ENCODE peak calls at places on chromosomes 2 and 18, in six cellular contexts. I is GM12878, B is WTC11, P is K562, W is GM23338, E is HepG2. L is an unnamed sample.

GRCh38 chr2:134705861-134706586 is 12.8 kb downstream of the TMEM163 start:
- DNase-seq in I (no peak), B (peak; percentile 54), P (no peak), W (peak; percentile 62), E (no peak), L (peak; percentile 63)

GRCh38 chr18:77110936-77111335 is 21.6 kb downstream of the MBP start:
- DNase-seq in I (no peak), B (no peak), P (no peak), W (no peak), E (no peak), L (peak; percentile 34)

GRCh38 chr18:74874351-74874750 is 276.7 kb downstream of the ZNF407 start:
- DNase-seq in I (no peak), B (no peak), P (no peak), W (no peak), E (no peak), L (no peak)

GRCh38 chr2:240948905-240949790 is 43.0 kb downstream of the CROCC2 start:
- DNase-seq in I (no peak), B (no peak), P (no peak), W (no peak), E (no peak), L (peak; percentile 35)

GRCh38 chr2:121063471-121063870 is 221.5 kb downstream of the TFCP2L1 start:
- DNase-seq in I (no peak), B (no peak), P (no peak), W (no peak), E (no peak), L (no peak)

GRCh38 chr2:8786463-8786862 is 51.0 kb downstream of the KIDINS220 start:
- DNase-seq in I (no peak), B (no peak), P (no peak), W (no peak), E (no peak), L (no peak)

GRCh38 chr18:35376742-35377695 is at the start of gene ZNF396:
- DNase-seq in I (no peak), B (peak; percentile 90), P (peak; percentile 90), W (peak; percentile 94), E (peak; percentile 52), L (peak; percentile 41)

GRCh38 chr2:43360137-43360536 is 133.7 kb upstream of the ZFP36L2 start:
- DNase-seq in I (no peak), B (no peak), P (no peak), W (no peak), E (no peak), L (no peak)

GRCh38 chr2:30516166-30516565 is 69.1 kb downstream of the LCLAT1 start:
- DNase-seq in I (no peak), B (no peak), P (no peak), W (no peak), E (no peak), L (no peak)

GRCh38 chr18:61993831-61994230 is 101.0 kb upstream of the RNF152 start:
- DNase-seq in I (no peak), B (no peak), P (no peak), W (no peak), E (no peak), L (no peak)

GRCh38 chr2:71877636-71878035 is 270.0 kb downstream of the CYP26B1 start:
- DNase-seq in I (no peak), B (no peak), P (no peak), W (no peak), E (no peak), L (no peak)

GRCh38 chr2:105732096-105732495 is 12.6 kb upstream of the NCK2 start:
- DNase-seq in I (no peak), B (no peak), P (no peak), W (no peak), E (no peak), L (no peak)

GRCh38 chr2:201194097-201194496 is 11.2 kb downstream of the CASP10 start:
- DNase-seq in I (peak; percentile 55), B (no peak), P (no peak), W (no peak), E (no peak), L (no peak)

GRCh38 chr2:215427585-215427984 is 8.3 kb downstream of the FN1 start:
- DNase-seq in I (no peak), B (no peak), P (no peak), W (no peak), E (no peak), L (no peak)

GRCh38 chr2:64858541-64859031 is 130.6 kb upstream of the SLC1A4 start:
- DNase-seq in I (no peak), B (no peak), P (no peak), W (no peak), E (no peak), L (no peak)

GRCh38 chr2:64857581-64858471 is 131.4 kb upstream of the SLC1A4 start:
- DNase-seq in I (no peak), B (no peak), P (no peak), W (peak; percentile 22), E (no peak), L (no peak)

GRCh38 chr2:64852771-64853241 is 136.4 kb upstream of the SLC1A4 start:
- DNase-seq in I (no peak), B (no peak), P (no peak), W (no peak), E (no peak), L (no peak)

GRCh38 chr2:64853894-64854293 is 135.3 kb upstream of the SLC1A4 start:
- DNase-seq in I (no peak), B (no peak), P (no peak), W (no peak), E (no peak), L (no peak)

DNA sequence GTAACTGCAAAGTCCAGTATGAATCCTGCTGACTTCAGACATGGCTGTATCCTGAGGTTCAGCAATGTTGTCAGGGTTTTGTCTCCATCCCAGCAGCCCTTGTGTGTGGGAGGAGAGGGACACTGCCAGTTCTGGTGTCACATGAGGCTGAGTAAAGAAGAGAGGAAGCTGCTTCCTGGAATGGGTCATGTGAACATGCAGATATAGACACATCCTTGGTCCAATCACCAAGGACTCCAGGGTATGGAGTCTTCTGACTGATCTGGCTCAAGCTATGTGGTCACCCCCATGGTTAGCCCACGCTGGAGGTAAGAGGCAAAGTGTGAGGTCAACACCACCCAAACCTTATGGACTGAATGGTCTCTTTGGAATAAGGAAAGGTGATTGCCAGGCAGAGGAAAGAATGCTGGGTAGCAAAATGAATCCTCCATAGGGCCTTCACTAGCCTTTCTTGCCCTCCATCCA is 134.4 kb upstream of the SLC1A4 start:
- DNase-seq in I (no peak), B (no peak), P (peak; percentile 86), W (no peak), E (no peak), L (no peak)
- TF ChIP-seq CREB1 in I (no peak), B (no peak), P (no peak), W (no peak), E (no peak), L (no peak)

GRCh38 chr2:62653582-62654422 is 51.7 kb upstream of the EHBP1 start:
- DNase-seq in I (no peak), B (no peak), P (no peak), W (no peak), E (peak; percentile 93), L (no peak)
- TF ChIP-seq CREB1 in I (no peak), B (no peak), P (no peak), W (no peak), E (peak; percentile 78), L (no peak)

DNA sequence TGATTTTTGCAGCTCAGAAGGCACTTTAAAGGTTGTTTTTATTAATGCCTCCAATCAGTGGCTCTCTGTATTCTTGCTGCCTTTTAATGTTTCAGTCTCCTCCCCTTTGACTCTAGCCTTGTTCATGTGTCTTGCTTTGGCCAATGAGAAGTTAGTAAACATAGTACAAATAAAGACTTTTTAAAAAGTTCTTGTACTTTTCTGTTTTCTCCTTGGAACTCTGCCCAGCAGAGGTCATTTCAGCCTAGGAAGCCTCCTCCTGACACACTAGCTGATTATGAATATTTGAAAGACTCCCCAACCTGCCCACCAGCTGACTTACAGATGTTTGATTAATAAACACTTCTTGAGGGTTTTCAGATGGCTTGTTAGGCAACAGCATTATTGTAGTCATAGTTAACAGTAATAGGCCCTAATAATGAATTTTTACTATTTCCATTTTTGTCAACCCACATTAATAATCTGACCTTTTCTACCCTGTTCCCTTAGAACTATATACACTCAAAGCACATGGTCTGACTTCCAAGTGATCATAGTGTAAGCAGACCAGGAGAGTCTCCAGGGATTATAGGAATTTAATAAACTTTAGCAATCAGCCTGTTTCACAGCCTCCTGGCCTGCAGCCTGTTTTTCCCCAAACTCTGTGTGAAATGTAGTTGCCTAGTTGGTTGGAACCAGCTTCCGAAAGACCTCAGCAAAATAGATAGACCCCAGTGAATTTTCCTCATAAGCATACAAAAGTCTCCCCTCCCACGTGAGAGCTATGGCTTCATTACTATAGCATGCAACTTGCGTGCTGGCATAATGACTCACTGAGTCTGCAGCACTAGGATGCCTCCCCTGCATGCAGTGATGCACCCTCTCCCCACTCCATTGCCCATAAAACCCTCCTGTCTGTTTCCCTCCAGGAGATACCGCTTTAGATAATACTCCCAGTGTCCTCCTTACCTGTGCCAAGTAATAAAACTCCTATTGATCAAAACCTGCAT is 670.7 kb upstream of the ZNF804A start:
- DNase-seq in I (no peak), B (no peak), P (no peak), W (no peak), E (no peak), L (no peak)
- TF ChIP-seq CREB1 in I (no peak), B (no peak), P (no peak), W (no peak), E (no peak), L (no peak)

DNA sequence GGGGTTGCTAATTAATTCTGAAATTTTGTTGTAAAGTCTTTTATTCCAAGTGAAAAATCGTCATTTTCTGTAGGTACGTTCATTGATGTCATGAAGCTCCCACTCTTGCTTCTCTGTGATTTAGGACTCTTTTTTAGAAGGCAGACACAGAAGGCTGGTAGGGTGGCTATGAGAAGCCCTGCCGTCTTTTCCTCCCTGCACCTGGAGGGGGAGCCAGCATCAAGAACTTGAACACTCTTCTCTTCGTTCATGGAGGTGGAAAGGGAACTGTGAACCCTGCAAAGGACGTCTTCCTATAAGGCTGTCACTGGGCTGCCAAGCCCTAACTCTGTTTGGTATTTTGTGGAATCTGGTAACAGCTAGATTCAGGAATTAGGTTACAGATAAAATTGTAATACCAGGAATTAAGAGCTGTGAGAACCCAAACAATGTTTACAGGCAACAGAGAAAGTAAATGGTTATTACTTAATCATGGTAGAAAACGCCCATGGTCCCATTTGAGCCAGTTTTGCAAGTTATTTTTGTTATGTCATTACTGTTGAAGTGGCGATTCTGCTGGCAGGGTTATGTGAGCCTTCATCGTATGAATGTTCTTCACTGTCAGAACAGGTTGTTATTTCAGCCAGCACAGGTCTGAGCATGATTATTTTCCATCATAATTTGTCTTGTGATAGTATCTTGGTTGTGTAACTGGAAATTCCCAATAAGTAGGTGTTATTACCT is 112.2 kb downstream of the OSBPL6 start:
- DNase-seq in I (peak; percentile 31), B (peak; percentile 70), P (peak; percentile 83), W (peak; percentile 84), E (peak; percentile 62), L (peak; percentile 72)
- TF ChIP-seq CREB1 in I (no peak), B (no peak), P (no peak), W (no peak), E (no peak), L (no peak)